ENCODE peak calls at places on chromosomes 1 and 21, in seven cellular contexts. I is posterior vena cava; D is CD4-positive, CD25-positive, alpha-beta regulatory T cell; M is EL; C is CD8-positive, alpha-beta T cell; E is GDM1; B is body of pancreas. Y is an unnamed sample.

GRCh38 chr21:45552696-45553391 is 10.6 kb upstream of the SLC19A1 start:
- DNase-seq in I (peak; percentile 79), D (no peak), M (no peak), C (no peak), E (no peak), B (no peak), Y (no peak)

GRCh38 chr21:38293765-38294164 is 37.0 kb downstream of the KCNJ15 start:
- DNase-seq in I (no peak), D (no peak), M (no peak), C (no peak), E (no peak), B (no peak), Y (no peak)

GRCh38 chr1:89125571-89126233 is at the start of gene GBP2:
- DNase-seq in I (peak; percentile 48), D (no peak), M (peak; percentile 73), C (no peak), E (peak; percentile 11), B (no peak), Y (no peak)

GRCh38 chr1:182698977-182699672 is 14.7 kb upstream of the RGS8 start:
- DNase-seq in I (no peak), D (no peak), M (no peak), C (no peak), E (no peak), B (peak; percentile 15), Y (peak; percentile 59)

GRCh38 chr1:205237526-205238484 is 10.1 kb downstream of the TMCC2 start:
- DNase-seq in I (no peak), D (no peak), M (no peak), C (no peak), E (peak; percentile 57), B (no peak), Y (no peak)

GRCh38 chr1:119327436-119328155 is 41.0 kb upstream of the HAO2 start:
- DNase-seq in I (no peak), D (no peak), M (peak; percentile 60), C (no peak), E (no peak), B (peak; percentile 47), Y (no peak)

GRCh38 chr1:208031316-208031931 is 120.5 kb upstream of the CD34 start:
- DNase-seq in I (peak; percentile 58), D (no peak), M (no peak), C (no peak), E (no peak), B (no peak), Y (no peak)

GRCh38 chr1:26287033-26287711 is 7.3 kb downstream of the SH3BGRL3 start:
- DNase-seq in I (no peak), D (peak; percentile 59), M (peak; percentile 27), C (peak; percentile 75), E (peak; percentile 79), B (no peak), Y (no peak)

GRCh38 chr1:28172690-28173150 is 3.8 kb downstream of the PTAFR start:
- DNase-seq in I (no peak), D (no peak), M (peak; percentile 13), C (peak; percentile 11), E (peak; percentile 67), B (peak; percentile 42), Y (no peak)

GRCh38 chr21:42376338-42376982 is 10.1 kb upstream of the TFF1 start:
- DNase-seq in I (no peak), D (no peak), M (no peak), C (no peak), E (no peak), B (peak; percentile 30), Y (peak; percentile 14)

GRCh38 chr1:99756598-99756997 is 9.8 kb downstream of the FRRS1 start:
- DNase-seq in I (no peak), D (no peak), M (peak; percentile 20), C (no peak), E (no peak), B (no peak), Y (no peak)

GRCh38 chr21:46559291-46559983 is 45.4 kb downstream of the S100B start:
- DNase-seq in I (no peak), D (peak; percentile 21), M (no peak), C (peak; percentile 57), E (no peak), B (no peak), Y (no peak)

GRCh38 chr1:183543619-183544204 is 46.5 kb downstream of the NCF2 start:
- DNase-seq in I (no peak), D (no peak), M (peak; percentile 58), C (no peak), E (peak; percentile 28), B (no peak), Y (peak; percentile 20)

GRCh38 chr1:47487826-47488450 is 50.1 kb downstream of the FOXD2 start:
- DNase-seq in I (no peak), D (no peak), M (peak; percentile 23), C (no peak), E (no peak), B (no peak), Y (no peak)

GRCh38 chr1:48675251-48675650 is 101.4 kb downstream of the BEND5 start:
- DNase-seq in I (no peak), D (no peak), M (no peak), C (no peak), E (no peak), B (no peak), Y (no peak)

GRCh38 chr21:41677671-41678015 is 89.2 kb downstream of the RIPK4 start:
- DNase-seq in I (no peak), D (no peak), M (no peak), C (no peak), E (no peak), B (peak; percentile 64), Y (no peak)

GRCh38 chr1:154961207-154961496 is 430 bp downstream of the PYGO2 start:
- DNase-seq in I (no peak), D (no peak), M (no peak), C (no peak), E (no peak), B (no peak), Y (peak; percentile 82)

GRCh38 chr1:37994886-37995566 is 5.2 kb upstream of the SF3A3 start:
- DNase-seq in I (peak; percentile 65), D (no peak), M (no peak), C (no peak), E (no peak), B (no peak), Y (no peak)

GRCh38 chr1:232891656-232892317 is 58.6 kb upstream of the NTPCR start:
- DNase-seq in I (no peak), D (no peak), M (peak; percentile 32), C (no peak), E (no peak), B (no peak), Y (no peak)

GRCh38 chr1:167808104-167808503 is 86.3 kb downstream of the MPZL1 start:
- DNase-seq in I (no peak), D (no peak), M (peak; percentile 46), C (no peak), E (no peak), B (no peak), Y (no peak)

GRCh38 chr1:215228193-215228592 is 145.7 kb downstream of the KCNK2 start:
- DNase-seq in I (no peak), D (no peak), M (no peak), C (no peak), E (no peak), B (no peak), Y (no peak)

GRCh38 chr1:5951846-5952410 is 40.3 kb downstream of the NPHP4 start:
- DNase-seq in I (no peak), D (no peak), M (no peak), C (no peak), E (no peak), B (no peak), Y (no peak)

GRCh38 chr1:47505267-47505666 is 67.4 kb downstream of the FOXD2 start:
- DNase-seq in I (no peak), D (no peak), M (no peak), C (no peak), E (no peak), B (no peak), Y (no peak)

GRCh38 chr1:200279810-200280411 is 129.9 kb downstream of the ZNF281 start:
- DNase-seq in I (no peak), D (no peak), M (peak; percentile 69), C (no peak), E (no peak), B (peak; percentile 73), Y (no peak)

GRCh38 chr1:200250469-200250868 is 159.4 kb downstream of the ZNF281 start:
- DNase-seq in I (no peak), D (no peak), M (no peak), C (no peak), E (no peak), B (no peak), Y (no peak)

GRCh38 chr1:39754026-39754569 is 15.4 kb downstream of the PPIE start:
- DNase-seq in I (no peak), D (no peak), M (no peak), C (no peak), E (no peak), B (no peak), Y (no peak)

GRCh38 chr21:19122371-19122770 is 718.8 kb upstream of the TMPRSS15 start:
- DNase-seq in I (no peak), D (no peak), M (no peak), C (no peak), E (no peak), B (no peak), Y (no peak)